ENCODE peak calls at places on chromosomes 12 and 14, in four cellular contexts. Q, X, Z and P are unnamed samples.

GRCh38 chr14:100364403-100364802 is 41.3 kb downstream of the SLC25A47 start:
- ATAC-seq in Z (no peak), X (no peak), Q (no peak), P (no peak)

GRCh38 chr12:68630050-68630449 is 19.4 kb downstream of the RAP1B start:
- ATAC-seq in Q (no peak), X (peak; percentile 25), Z (peak; percentile 73), P (no peak)

GRCh38 chr12:96329545-96329944 is 70.7 kb downstream of the CDK17 start:
- ATAC-seq in Z (peak; percentile 82), X (no peak), Q (no peak), P (no peak)

GRCh38 chr12:28191690-28192089 is 1.4 kb downstream of the CCDC91 start:
- ATAC-seq in Z (peak; percentile 18), X (peak; percentile 16), Q (no peak), P (no peak)

GRCh38 chr14:93084402-93084801 is 31.3 kb downstream of the ITPK1 start:
- ATAC-seq in X (no peak), Q (no peak), Z (no peak), P (no peak)

GRCh38 chr12:5022030-5022429 is 21.6 kb upstream of the KCNA5 start:
- ATAC-seq in Z (no peak), Q (no peak), X (no peak), P (no peak)

GRCh38 chr12:42407306-42407705 is 81.3 kb downstream of the PPHLN1 start:
- ATAC-seq in X (no peak), Q (no peak), Z (no peak), P (no peak)

GRCh38 chr12:41188841-41189394 is 798 bp downstream of the PDZRN4 start:
- ATAC-seq in Q (no peak), Z (no peak), X (no peak), P (peak; percentile 40)

GRCh38 chr12:114400925-114401324 is 5.0 kb downstream of the TBX5 start:
- ATAC-seq in X (no peak), Z (no peak), Q (no peak), P (peak; percentile 55)

GRCh38 chr14:94548999-94549985 is 11.9 kb upstream of the SERPINA4 start:
- ATAC-seq in X (peak; percentile 93), Q (peak; percentile 88), Z (peak; percentile 88), P (peak; percentile 62)

GRCh38 chr14:81509838-81510452 is 23.7 kb downstream of the SEL1L start:
- ATAC-seq in Z (peak; percentile 31), Q (no peak), X (no peak), P (no peak)

GRCh38 chr12:6817662-6818157 is 3.9 kb upstream of the GPR162 start:
- ATAC-seq in X (no peak), Z (no peak), Q (no peak), P (no peak)

GRCh38 chr12:115078334-115078733 is 394.4 kb upstream of the TBX3 start:
- ATAC-seq in X (no peak), Z (no peak), Q (peak; percentile 83), P (no peak)

GRCh38 chr14:95291859-95292542 is 27.7 kb downstream of the CLMN start:
- ATAC-seq in X (peak; percentile 43), Q (no peak), Z (no peak), P (peak; percentile 41)

GRCh38 chr14:27995688-27996087 is 770.9 kb upstream of the FOXG1 start:
- ATAC-seq in Z (no peak), Q (no peak), X (no peak), P (no peak)

GRCh38 chr12:104691661-104692334 is 235.1 kb downstream of the CHST11 start:
- ATAC-seq in Q (no peak), Z (no peak), X (peak; percentile 59), P (no peak)

GRCh38 chr12:113261847-113262470 is 40.7 kb downstream of the TPCN1 start:
- ATAC-seq in Z (no peak), Q (no peak), X (peak; percentile 70), P (no peak)

GRCh38 chr14:68619805-68620574 is 172.9 kb downstream of the ZFP36L1 start:
- ATAC-seq in X (no peak), Q (peak; percentile 58), Z (peak; percentile 99), P (no peak)

GRCh38 chr12:68042212-68042699 is 53.0 kb downstream of the IFNG-AS1 start:
- ATAC-seq in Z (no peak), X (peak; percentile 89), Q (no peak), P (no peak)

GRCh38 chr12:94047781-94048567 is 100.4 kb upstream of the PLXNC1 start:
- ATAC-seq in X (peak; percentile 60), Z (no peak), Q (no peak), P (no peak)

GRCh38 chr14:51922624-51923023 is 62.2 kb downstream of the GNG2 start:
- ATAC-seq in Q (no peak), Z (no peak), X (no peak), P (no peak)

GRCh38 chr14:56023681-56024080 is 94.5 kb upstream of the PELI2 start:
- ATAC-seq in Q (no peak), Z (no peak), X (no peak), P (no peak)

GRCh38 chr12:43278268-43278832 is 273.7 kb downstream of the ADAMTS20 start:
- ATAC-seq in X (peak; percentile 92), Q (no peak), Z (no peak), P (no peak)

GRCh38 chr12:30853561-30854133 is 72.9 kb upstream of the TSPAN11 start:
- ATAC-seq in X (no peak), Q (peak; percentile 47), Z (no peak), P (no peak)

GRCh38 chr12:25241171-25242020 is 9.3 kb downstream of the KRAS start:
- ATAC-seq in X (peak; percentile 81), Q (no peak), Z (peak; percentile 67), P (peak; percentile 60)

GRCh38 chr14:32202468-32202865 is 602 bp downstream of the RNU6-8 start:
- ATAC-seq in Z (no peak), X (no peak), Q (peak; percentile 6), P (no peak)

GRCh38 chr12:79299447-79300198 is 391.1 kb downstream of the PAWR start:
- ATAC-seq in Z (no peak), Q (peak; percentile 57), X (no peak), P (no peak)

GRCh38 chr12:79327465-79327864 is 363.3 kb downstream of the PAWR start:
- ATAC-seq in Q (no peak), X (no peak), Z (no peak), P (no peak)

GRCh38 chr14:66600416-66600815 is 92.5 kb downstream of the GPHN start:
- ATAC-seq in Q (no peak), X (no peak), Z (no peak), P (no peak)

GRCh38 chr14:103624860-103625259 is 4.2 kb upstream of the KLC1 start:
- ATAC-seq in X (peak; percentile 1), Z (peak; percentile 14), Q (peak; percentile 6), P (peak; percentile 72)

GRCh38 chr12:93541578-93542217 is 30.8 kb upstream of the SOCS2 start:
- ATAC-seq in Q (peak; percentile 81), X (no peak), Z (no peak), P (no peak)

GRCh38 chr12:50505386-50505827 is 622 bp downstream of the DIP2B start:
- ATAC-seq in Z (peak; percentile 39), Q (peak; percentile 44), X (peak; percentile 55), P (peak; percentile 31)

GRCh38 chr12:50507474-50507838 is 2.7 kb downstream of the DIP2B start:
- ATAC-seq in Z (no peak), Q (no peak), X (no peak), P (no peak)

GRCh38 chr12:50505945-50506344 is 1.2 kb downstream of the DIP2B start:
- ATAC-seq in Z (peak; percentile 22), Q (peak; percentile 10), X (peak; percentile 56), P (no peak)

GRCh38 chr12:50506753-50507473 is 2.1 kb downstream of the DIP2B start:
- ATAC-seq in Q (no peak), Z (no peak), X (no peak), P (no peak)

DNA sequence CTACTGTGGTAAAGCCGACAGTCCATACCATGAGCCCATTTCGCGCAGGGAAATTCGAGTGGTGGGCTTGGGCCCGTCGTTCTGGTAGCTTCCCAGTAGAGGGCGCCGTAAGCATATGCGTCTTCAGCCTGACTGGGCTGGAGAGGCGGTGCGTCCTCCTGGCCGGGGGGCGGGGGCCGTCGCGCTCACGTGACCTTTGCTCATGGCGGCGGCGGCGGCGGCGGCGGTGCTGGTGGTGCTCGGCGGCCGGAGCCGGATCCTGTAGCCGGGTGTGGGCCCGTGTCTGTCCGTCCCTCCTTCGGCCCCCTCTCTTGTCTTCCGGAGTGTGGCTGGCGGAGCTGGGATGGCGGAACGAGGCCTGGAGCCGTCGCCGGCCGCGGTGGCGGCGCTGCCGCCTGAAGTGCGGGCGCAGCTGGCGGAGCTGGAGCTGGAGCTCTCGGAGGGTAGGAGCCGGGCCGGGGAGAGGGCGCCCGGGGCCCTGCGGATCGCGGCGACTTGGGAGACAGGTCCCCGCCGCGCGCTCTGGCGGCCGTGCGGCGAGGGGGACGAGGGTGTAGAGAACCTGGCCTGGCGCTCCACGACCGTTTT is at the start of gene DIP2B:
- ATAC-seq in Q (peak; percentile 80), X (peak; percentile 87), Z (peak; percentile 94), P (peak; percentile 95)
- TF ChIP-seq EP300 in Q (no peak), X (no peak), Z (no peak), P (no peak)

GRCh38 chr14:102545461-102546265 is 36.1 kb upstream of the ANKRD9 start:
- ATAC-seq in Q (peak; percentile 52), Z (no peak), X (no peak), P (no peak)
- TF ChIP-seq CTCF in Q (peak; percentile 49), Z (no peak), X (no peak), P (no peak)

GRCh38 chr12:53192531-53193021 is 11.9 kb upstream of the CSAD start:
- ATAC-seq in Z (no peak), X (no peak), Q (no peak), P (no peak)

GRCh38 chr12:53191885-53192530 is 11.3 kb upstream of the CSAD start:
- ATAC-seq in Z (no peak), X (no peak), Q (no peak), P (no peak)

GRCh38 chr12:53191096-53191884 is 10.6 kb upstream of the CSAD start:
- ATAC-seq in Z (no peak), Q (no peak), X (no peak), P (no peak)

GRCh38 chr12:53193040-53193439 is 12.3 kb upstream of the CSAD start:
- ATAC-seq in X (no peak), Z (no peak), Q (no peak), P (no peak)

DNA sequence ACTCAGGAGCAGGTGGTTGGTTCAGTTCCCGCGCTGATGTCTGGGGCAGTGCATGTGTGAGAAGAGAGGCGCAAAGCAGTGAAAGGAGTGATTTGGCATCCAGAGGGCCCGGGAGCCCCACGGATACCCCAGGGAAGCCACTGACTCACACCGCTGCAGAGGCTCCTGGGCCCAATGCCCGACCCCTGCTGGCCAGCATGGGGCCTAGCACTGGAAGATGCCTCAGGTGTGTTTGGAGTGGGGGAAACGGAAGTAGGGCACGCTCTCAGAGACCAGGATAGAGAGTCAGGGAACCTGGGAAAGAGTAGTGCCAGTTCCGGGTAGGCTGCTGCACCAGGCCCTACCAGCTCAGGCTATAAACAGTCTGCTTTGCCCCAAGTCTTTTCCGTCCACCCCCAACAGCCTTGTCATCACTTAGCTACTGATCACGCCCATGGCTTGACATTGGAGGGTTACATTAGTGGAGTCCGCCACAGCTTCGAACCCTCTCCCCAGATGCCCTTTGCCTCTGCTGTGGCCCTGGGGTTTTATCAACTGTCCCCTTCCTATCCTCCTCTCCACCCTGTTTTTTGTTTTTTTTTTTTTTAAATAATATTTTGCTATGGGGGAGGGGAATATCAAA is 9.5 kb upstream of the CSAD start:
- ATAC-seq in X (peak; percentile 90), Z (peak; percentile 94), Q (peak; percentile 88), P (peak; percentile 86)
- TF ChIP-seq EP300 in X (no peak), Z (no peak), Q (no peak), P (no peak)

DNA sequence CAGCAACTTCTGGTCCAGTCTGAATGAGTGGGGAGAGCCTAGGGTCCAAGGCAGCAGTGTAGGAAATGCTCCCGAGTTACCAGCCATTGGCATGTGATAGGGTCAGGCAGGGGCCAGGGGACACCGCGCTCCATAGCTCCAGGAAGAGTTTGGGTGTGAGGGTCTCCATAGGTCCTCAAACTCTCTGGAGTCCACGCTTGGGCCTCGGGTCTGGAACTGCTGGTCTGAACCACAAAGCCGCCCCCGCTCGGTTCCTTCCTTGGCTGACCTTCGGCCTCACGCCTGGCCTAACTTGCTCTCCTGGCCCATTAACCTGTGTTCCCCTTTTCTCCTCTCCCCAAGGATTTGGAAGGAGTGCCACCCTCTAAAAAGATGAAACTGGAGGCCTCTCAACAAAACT is 19.8 kb upstream of the MLXIP start:
- ATAC-seq in X (no peak), Q (no peak), Z (no peak), P (no peak)
- TF ChIP-seq CTCF in X (no peak), Q (no peak), Z (no peak), P (no peak)